ENCODE peak calls at places on chromosomes 13 and 19, in eight cellular contexts. Y is stimulated activated CD4-positive, alpha-beta T cell treated with anti-CD3 and anti-CD28 coated beads, Interleukin-4, amount 100 ng/mL, for 48 hours; M is mesothelial cell of epicardium; Z is activated CD4-positive, alpha-beta T cell treated with anti-CD3 and anti-CD28 coated beads, Interleukin-2, amount 50 U/mL, for 4 hours; G is thoracic aorta; X is Caco-2; S is colonic mucosa; N is myocyte. F is an unnamed sample.

GRCh38 chr13:20174656-20175405 is 14.0 kb upstream of the GJA3 start:
- DNase-seq in Y (peak; percentile 70), S (peak; percentile 70), X (no peak), G (peak; percentile 80), Z (peak; percentile 59), M (no peak), N (peak; percentile 94), F (no peak)

GRCh38 chr13:80340643-80341097 is 256 bp downstream of the SPRY2 start:
- DNase-seq in M (no peak), S (no peak), N (peak; percentile 72), Z (no peak), G (no peak), X (no peak), Y (no peak), F (peak; percentile 57)

GRCh38 chr19:18224525-18225354 is 1.5 kb downstream of the PDE4C start:
- DNase-seq in Z (peak; percentile 68), M (peak; percentile 93), N (peak; percentile 97), X (peak; percentile 97), Y (peak; percentile 94), S (peak; percentile 94), G (peak; percentile 95), F (peak; percentile 90)

GRCh38 chr19:45446295-45446694 is 21.5 kb upstream of the FOSB start:
- DNase-seq in N (no peak), Z (no peak), G (no peak), M (no peak), Y (no peak), S (no peak), X (peak; percentile 52), F (no peak)

GRCh38 chr19:3098515-3099346 is 4.6 kb downstream of the GNA11 start:
- DNase-seq in X (no peak), Z (no peak), N (peak; percentile 49), S (peak; percentile 61), M (no peak), G (no peak), Y (no peak), F (no peak)

GRCh38 chr19:1427221-1427620 is 11.0 kb upstream of the RPS15 start:
- DNase-seq in X (no peak), N (no peak), S (no peak), Y (no peak), M (no peak), Z (no peak), G (no peak), F (no peak)

GRCh38 chr13:47545630-47546029 is 455.4 kb downstream of the SUCLA2 start:
- DNase-seq in X (no peak), G (no peak), N (no peak), Z (no peak), M (no peak), Y (no peak), S (no peak), F (no peak)

GRCh38 chr19:1384478-1385110 is 887 bp downstream of the NDUFS7 start:
- DNase-seq in X (no peak), M (no peak), N (no peak), Z (no peak), G (no peak), S (no peak), Y (no peak), F (no peak)

GRCh38 chr13:100490692-100491091 is 97.9 kb downstream of the GGACT start:
- DNase-seq in S (no peak), Z (no peak), X (peak; percentile 34), G (no peak), Y (no peak), M (no peak), N (peak; percentile 90), F (no peak)

GRCh38 chr13:33003458-33004019 is 12.7 kb upstream of the KL start:
- DNase-seq in Y (no peak), M (no peak), X (no peak), N (no peak), Z (no peak), S (no peak), G (no peak), F (no peak)

GRCh38 chr19:7904074-7905020 is 670 bp downstream of the MAP2K7 start:
- DNase-seq in S (peak; percentile 62), G (no peak), Y (peak; percentile 32), X (no peak), Z (peak; percentile 45), M (no peak), N (no peak), F (no peak)

GRCh38 chr13:99119686-99120085 is 81.0 kb upstream of the UBAC2 start:
- DNase-seq in S (no peak), N (no peak), Y (peak; percentile 32), Z (no peak), M (no peak), G (no peak), X (no peak), F (no peak)